ENCODE peak calls at places on chromosome 2, in seven cellular contexts. V is lower lobe of right lung, T is ascending aorta, G is GM13976, U is HL-60, E is AG04450, K is K562. R is an unnamed sample.

GRCh38 chr2:88038263-88039105 is 17.1 kb downstream of the KRCC1 start:
- DNase-seq in V (no peak), T (no peak), G (no peak), U (no peak), E (peak), K (no peak), R (no peak)

GRCh38 chr2:101047075-101047766 is 45.1 kb downstream of the RPL31 start:
- DNase-seq in V (no peak), T (no peak), G (no peak), U (no peak), E (no peak), K (no peak), R (no peak)

GRCh38 chr2:120230515-120231471 is 7.6 kb upstream of the TMEM185B start:
- DNase-seq in V (no peak), T (no peak), G (no peak), U (no peak), E (no peak), K (no peak), R (no peak)

GRCh38 chr2:238290079-238290478 is 1.7 kb upstream of the PER2 start:
- DNase-seq in V (peak), T (no peak), G (peak), U (no peak), E (no peak), K (peak), R (peak)

GRCh38 chr2:152336103-152336853 is 1.3 kb downstream of the FMNL2 start:
- DNase-seq in V (peak), T (peak), G (peak), U (no peak), E (no peak), K (no peak), R (no peak)

GRCh38 chr2:237687666-237688065 is 60.3 kb downstream of the LRRFIP1 start:
- DNase-seq in V (peak), T (peak), G (peak), U (peak), E (peak), K (peak), R (peak)

GRCh38 chr2:182904844-182905243 is 38.4 kb upstream of the FRZB start:
- DNase-seq in V (no peak), T (no peak), G (no peak), U (no peak), E (no peak), K (no peak), R (no peak)

GRCh38 chr2:164696634-164697033 is 75.4 kb upstream of the GRB14 start:
- DNase-seq in V (no peak), T (no peak), G (no peak), U (no peak), E (no peak), K (no peak), R (no peak)

GRCh38 chr2:189285962-189286648 is 106.5 kb upstream of the COL5A2 start:
- DNase-seq in V (no peak), T (no peak), G (no peak), U (no peak), E (peak), K (no peak), R (no peak)

GRCh38 chr2:43458002-43458628 is 137.7 kb downstream of the THADA start:
- DNase-seq in V (no peak), T (no peak), G (no peak), U (no peak), E (peak), K (no peak), R (no peak)

GRCh38 chr2:237128026-237128703 is 42.5 kb downstream of the COPS8 start:
- DNase-seq in V (peak), T (peak), G (no peak), U (no peak), E (peak), K (no peak), R (peak)

GRCh38 chr2:42342061-42342794 is 18.8 kb downstream of the COX7A2L start:
- DNase-seq in V (no peak), T (peak), G (peak), U (no peak), E (peak), K (peak), R (no peak)

GRCh38 chr2:55133467-55134315 is 83.4 kb upstream of the RTN4 start:
- DNase-seq in V (no peak), T (no peak), G (peak), U (peak), E (peak), K (peak), R (no peak)

GRCh38 chr2:19462228-19462627 is 103.8 kb upstream of the OSR1 start:
- DNase-seq in V (no peak), T (no peak), G (no peak), U (no peak), E (no peak), K (no peak), R (no peak)

GRCh38 chr2:237435844-237436590 is 22.1 kb upstream of the COL6A3 start:
- DNase-seq in V (no peak), T (no peak), G (no peak), U (no peak), E (no peak), K (no peak), R (no peak)

GRCh38 chr2:134855709-134856108 is 17.3 kb downstream of the ACMSD start:
- DNase-seq in V (no peak), T (no peak), G (no peak), U (no peak), E (no peak), K (peak), R (no peak)
- TF ChIP-seq CTCF in V (no peak), T (no peak), G (no peak), U (no peak), E (no peak), K (peak), R (no peak)

GRCh38 chr2:159169187-159169586 is 117.3 kb downstream of the WDSUB1 start:
- DNase-seq in V (no peak), T (no peak), G (no peak), U (no peak), E (no peak), K (no peak), R (no peak)

GRCh38 chr2:159164457-159164894 is 122.0 kb downstream of the WDSUB1 start:
- DNase-seq in V (no peak), T (no peak), G (no peak), U (no peak), E (no peak), K (no peak), R (no peak)

GRCh38 chr2:159165065-159165464 is 121.4 kb downstream of the WDSUB1 start:
- DNase-seq in V (no peak), T (no peak), G (no peak), U (no peak), E (no peak), K (no peak), R (no peak)

GRCh38 chr2:159172403-159172802 is 114.1 kb downstream of the WDSUB1 start:
- DNase-seq in V (no peak), T (no peak), G (no peak), U (no peak), E (no peak), K (no peak), R (no peak)

GRCh38 chr2:159168707-159169106 is 117.8 kb downstream of the WDSUB1 start:
- DNase-seq in V (no peak), T (no peak), G (no peak), U (no peak), E (no peak), K (no peak), R (no peak)
- TF ChIP-seq CTCF in V (peak), T (peak), G (no peak), U (no peak), E (peak), K (no peak), R (no peak)

GRCh38 chr2:241882090-241882625 is 12.6 kb downstream of the RTP5 start:
- DNase-seq in V (no peak), T (no peak), G (peak), U (no peak), E (no peak), K (peak), R (no peak)
- TF ChIP-seq CTCF in V (no peak), T (no peak), G (peak), U (no peak), E (peak), K (peak), R (peak)

GRCh38 chr2:73997813-73998212 is 13.1 kb downstream of the TET3 start:
- DNase-seq in V (no peak), T (no peak), G (no peak), U (no peak), E (no peak), K (peak), R (no peak)
- TF ChIP-seq CTCF in V (no peak), T (no peak), G (no peak), U (no peak), E (no peak), K (peak), R (no peak)

GRCh38 chr2:14903709-14904374 is 271.3 kb downstream of the LRATD1 start:
- DNase-seq in V (peak), T (no peak), G (peak), U (peak), E (no peak), K (peak), R (no peak)
- TF ChIP-seq CTCF in V (peak), T (peak), G (peak), U (peak), E (peak), K (peak), R (peak)

GRCh38 chr2:222038086-222038802 is 260.6 kb downstream of the PAX3 start:
- DNase-seq in V (no peak), T (no peak), G (no peak), U (no peak), E (no peak), K (no peak), R (no peak)
- TF ChIP-seq CTCF in V (peak), T (no peak), G (peak), U (no peak), E (peak), K (no peak), R (peak)

GRCh38 chr2:9909106-9909505 is 42.4 kb upstream of the GRHL1 start:
- DNase-seq in V (no peak), T (no peak), G (no peak), U (no peak), E (no peak), K (no peak), R (no peak)

GRCh38 chr2:9918275-9918674 is 33.2 kb upstream of the GRHL1 start:
- DNase-seq in V (no peak), T (no peak), G (no peak), U (no peak), E (no peak), K (no peak), R (no peak)

GRCh38 chr2:9910699-9911098 is 40.8 kb upstream of the GRHL1 start:
- DNase-seq in V (no peak), T (no peak), G (no peak), U (no peak), E (no peak), K (no peak), R (no peak)

GRCh38 chr2:9912468-9912867 is 39.0 kb upstream of the GRHL1 start:
- DNase-seq in V (no peak), T (no peak), G (no peak), U (no peak), E (no peak), K (no peak), R (no peak)

GRCh38 chr2:9914384-9915065 is 37.0 kb upstream of the GRHL1 start:
- DNase-seq in V (no peak), T (no peak), G (peak), U (no peak), E (peak), K (peak), R (no peak)
- TF ChIP-seq CTCF in V (no peak), T (no peak), G (peak), U (no peak), E (peak), K (peak), R (peak)

GRCh38 chr2:25342372-25343186 is 854 bp upstream of the DNMT3A start:
- DNase-seq in V (peak), T (peak), G (peak), U (peak), E (peak), K (peak), R (no peak)
- TF ChIP-seq CTCF in V (peak), T (peak), G (peak), U (peak), E (peak), K (peak), R (peak)